ENCODE peak calls at places on chromosome 18, in five cellular contexts. J is CD4-positive, alpha-beta T cell; P is body of pancreas; M is IMR-90; F is H9. E is an unnamed sample.

GRCh38 chr18:58668211-58668610 is 3.1 kb upstream of the MALT1 start:
- DNase-seq in J (no peak), F (no peak), M (no peak), P (no peak), E (no peak)

GRCh38 chr18:5964996-5965395 is 69.7 kb upstream of the TMEM200C start:
- DNase-seq in F (no peak), J (no peak), M (no peak), P (no peak), E (no peak)

GRCh38 chr18:5298156-5298852 is 2.8 kb upstream of the ZBTB14 start:
- DNase-seq in M (no peak), F (no peak), P (no peak), J (no peak), E (no peak)

GRCh38 chr18:6414118-6414722 is 491 bp downstream of the L3MBTL4 start:
- DNase-seq in M (no peak), P (peak; percentile 83), J (no peak), F (peak; percentile 42), E (peak; percentile 63)

GRCh38 chr18:74116628-74117554 is 30.7 kb downstream of the FBXO15 start:
- DNase-seq in M (peak; percentile 65), F (peak; percentile 67), J (peak; percentile 7), P (peak; percentile 26), E (no peak)

GRCh38 chr18:62710417-62710816 is 4.9 kb upstream of the PHLPP1 start:
- DNase-seq in J (no peak), M (peak; percentile 33), P (no peak), F (no peak), E (no peak)

GRCh38 chr18:5515007-5515744 is 28.6 kb downstream of the EPB41L3 start:
- DNase-seq in M (no peak), F (no peak), P (no peak), J (no peak), E (no peak)

GRCh38 chr18:44715841-44716240 is 35.2 kb downstream of the SETBP1 start:
- DNase-seq in M (no peak), P (no peak), F (no peak), J (no peak), E (no peak)

GRCh38 chr18:45248240-45248903 is 366.9 kb upstream of the SLC14A2 start:
- DNase-seq in P (no peak), F (no peak), M (peak; percentile 81), J (no peak), E (no peak)

GRCh38 chr18:371616-371998 is 103.8 kb upstream of the THOC1 start:
- DNase-seq in P (peak; percentile 42), M (no peak), J (no peak), F (no peak), E (peak; percentile 34)

GRCh38 chr18:28065031-28065792 is 111.7 kb downstream of the CDH2 start:
- DNase-seq in J (no peak), F (no peak), P (no peak), M (peak; percentile 94), E (no peak)

GRCh38 chr18:1017679-1018078 is 113.0 kb downstream of the ADCYAP1 start:
- DNase-seq in P (no peak), J (no peak), F (no peak), M (no peak), E (no peak)

GRCh38 chr18:46007165-46007564 is 40.0 kb upstream of the EPG5 start:
- DNase-seq in F (no peak), M (no peak), J (no peak), P (no peak), E (no peak)

GRCh38 chr18:75456277-75456676 is 28.8 kb upstream of the SMIM21 start:
- DNase-seq in J (no peak), F (no peak), P (no peak), M (no peak), E (no peak)

GRCh38 chr18:22168360-22168921 is 948 bp upstream of the GATA6 start:
- DNase-seq in J (no peak), F (peak; percentile 52), M (no peak), P (peak; percentile 74), E (no peak)

GRCh38 chr18:59624384-59624760 is 72.9 kb downstream of the CCBE1 start:
- DNase-seq in P (no peak), M (no peak), F (no peak), J (no peak), E (no peak)

GRCh38 chr18:69401475-69402218 is 959 bp downstream of the DOK6 start:
- DNase-seq in J (no peak), M (peak; percentile 8), P (no peak), F (peak; percentile 35), E (no peak)

GRCh38 chr18:31401156-31402025 is 24.8 kb downstream of the DSG4 start:
- DNase-seq in P (peak; percentile 11), J (no peak), M (no peak), F (no peak), E (no peak)

GRCh38 chr18:78875268-78875997 is 104.2 kb upstream of the SALL3 start:
- DNase-seq in J (no peak), P (peak; percentile 57), F (peak; percentile 64), M (no peak), E (no peak)

GRCh38 chr18:57125627-57126026 is 21.3 kb upstream of the BOD1L2 start:
- DNase-seq in J (no peak), M (no peak), P (no peak), F (no peak), E (no peak)

GRCh38 chr18:31213641-31214040 is 51.0 kb upstream of the DSC1 start:
- DNase-seq in F (no peak), J (no peak), M (no peak), P (no peak), E (no peak)

GRCh38 chr18:8142131-8142711 is 467.0 kb upstream of the RAB12 start:
- DNase-seq in J (no peak), P (no peak), F (no peak), M (peak; percentile 72), E (no peak)

GRCh38 chr18:80196528-80197320 is 50.6 kb downstream of the PARD6G start:
- DNase-seq in F (no peak), P (no peak), J (no peak), M (peak; percentile 42), E (no peak)

GRCh38 chr18:58042826-58043362 is 1.1 kb upstream of the NEDD4L start:
- DNase-seq in J (no peak), P (no peak), F (no peak), M (no peak), E (no peak)

GRCh38 chr18:77818328-77818727 is 568.7 kb downstream of the GALR1 start:
- DNase-seq in M (no peak), P (no peak), J (no peak), F (no peak), E (no peak)

GRCh38 chr18:77822552-77823138 is 573.0 kb downstream of the GALR1 start:
- DNase-seq in F (no peak), J (no peak), M (no peak), P (no peak), E (no peak)

GRCh38 chr18:77821892-77822291 is 572.2 kb downstream of the GALR1 start:
- DNase-seq in M (no peak), P (no peak), J (no peak), F (no peak), E (no peak)

GRCh38 chr18:77815666-77816338 is 566.2 kb downstream of the GALR1 start:
- DNase-seq in P (no peak), J (no peak), M (no peak), F (no peak), E (no peak)

GRCh38 chr18:77820472-77820871 is 570.8 kb downstream of the GALR1 start:
- DNase-seq in J (no peak), F (no peak), P (no peak), M (no peak), E (no peak)
- H3K9me3 ChIP-seq in J (no peaks in the 10 kb centered on the region), F (no peaks in the 10 kb centered on the region), P (no peaks in the 10 kb centered on the region), M (peaks cover 32% of the 10 kb centered on the region), E (peaks cover 3% of the 10 kb centered on the region)

GRCh38 chr18:48837676-48838075 is 113.1 kb downstream of the SMAD7 start:
- DNase-seq in J (no peak), P (no peak), M (no peak), F (no peak), E (no peak)

GRCh38 chr18:48838166-48838775 is 112.5 kb downstream of the SMAD7 start:
- DNase-seq in J (no peak), P (no peak), F (no peak), M (no peak), E (no peak)

GRCh38 chr18:48840491-48840877 is 110.3 kb downstream of the SMAD7 start:
- DNase-seq in J (no peak), M (no peak), F (no peak), P (no peak), E (no peak)

GRCh38 chr18:48839819-48840490 is 110.8 kb downstream of the SMAD7 start:
- DNase-seq in M (no peak), F (no peak), P (no peak), J (no peak), E (no peak)

DNA sequence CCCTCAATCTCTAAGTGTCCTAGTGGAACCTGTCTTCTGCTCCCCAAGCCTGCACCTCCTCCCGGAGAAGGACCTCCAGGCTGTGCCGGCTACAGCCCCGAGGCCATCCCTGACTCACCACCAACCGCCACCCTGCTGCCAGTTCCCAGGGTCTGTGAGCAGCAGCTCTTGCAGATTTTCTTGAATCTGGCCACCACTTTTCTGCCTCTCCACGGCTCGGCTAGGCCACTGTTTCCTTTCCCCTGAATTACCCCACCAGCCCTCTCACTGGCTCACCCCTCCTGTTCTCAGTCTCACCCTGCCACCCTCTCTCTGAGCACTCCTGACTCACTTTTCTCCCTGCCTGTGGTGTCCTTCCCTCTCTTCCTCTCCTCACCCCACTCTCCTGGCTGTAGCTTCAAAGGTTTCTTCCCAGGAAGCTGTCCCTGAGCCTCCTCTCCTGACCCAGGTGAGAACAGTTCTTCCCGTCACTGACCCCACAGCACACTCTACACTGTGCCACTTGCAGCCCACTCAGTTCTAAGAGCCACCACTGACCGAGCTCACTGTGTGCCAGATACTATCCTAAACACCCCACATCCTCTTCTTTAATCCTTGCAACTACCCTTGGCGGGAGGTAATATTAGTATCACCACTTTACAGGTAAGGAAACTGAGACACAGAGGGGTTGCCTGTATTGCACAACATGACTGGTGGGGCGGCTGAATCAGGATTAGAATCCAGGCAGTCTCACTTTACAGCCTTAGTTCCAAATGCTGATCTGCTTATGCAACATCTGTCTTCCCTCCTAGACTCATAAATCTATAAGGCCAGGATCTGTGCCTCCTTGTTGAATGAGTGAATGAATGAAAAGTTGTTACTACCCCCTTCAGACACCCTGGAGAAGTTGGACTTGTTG is 111.6 kb downstream of the SMAD7 start:
- DNase-seq in F (no peak), M (peak; percentile 73), P (no peak), J (no peak), E (no peak)
- H3K27ac ChIP-seq in F (no peak overlapping the region), M (peak overlapping the region; percentile 23), P (no peak overlapping the region), J (no peak overlapping the region), E (no peak overlapping the region)

GRCh38 chr18:13409997-13410396 is 191.4 kb downstream of the LDLRAD4 start:
- DNase-seq in M (no peak), J (no peak), P (no peak), F (peak; percentile 64), E (no peak)
- TF ChIP-seq CTCF in M (no peak), J (no peak), P (no peak), F (peak; percentile 52), E (no peak)

GRCh38 chr18:36735130-36735529 is 93.7 kb downstream of the TPGS2 start:
- DNase-seq in P (no peak), J (no peak), M (no peak), F (no peak), E (no peak)

GRCh38 chr18:36733150-36733549 is 95.7 kb downstream of the TPGS2 start:
- DNase-seq in P (no peak), M (no peak), J (no peak), F (no peak), E (no peak)

GRCh38 chr18:36736094-36736493 is 92.7 kb downstream of the TPGS2 start:
- DNase-seq in F (no peak), P (no peak), M (no peak), J (no peak), E (no peak)

GRCh38 chr18:36734589-36734988 is 94.2 kb downstream of the TPGS2 start:
- DNase-seq in P (no peak), M (no peak), F (no peak), J (no peak), E (no peak)

GRCh38 chr18:36737321-36737720 is 91.5 kb downstream of the TPGS2 start:
- DNase-seq in M (no peak), P (no peak), F (no peak), J (no peak), E (no peak)
- H3K9me3 ChIP-seq in M (peaks cover 4% of the 10 kb centered on the region), P (no peaks in the 10 kb centered on the region), F (peaks cover 7% of the 10 kb centered on the region), J (no peaks in the 10 kb centered on the region), E (no peaks in the 10 kb centered on the region)